ENCODE peak calls at places on chromosome 21, in nine cellular contexts. One of them, this sample, is unnamed.
A peak's percentile ranks its signal among the peaks of the same experiment; 100 is the strongest.

GRCh38 chr21:26389971-26390641 is 183.0 kb downstream of the CYYR1 start:
- DNase-seq in GM23338: no peak
- DNase-seq in ascending aorta: no peak
- DNase-seq in right lobe of liver: no peak
- DNase-seq in DND-41: peak; percentile 38
- DNase-seq in esophagus muscularis mucosa: no peak
- DNase-seq in CD8-positive, alpha-beta T cell: no peak
- DNase-seq in IMR-90: peak; percentile 21
- DNase-seq in upper lobe of right lung: no peak
- DNase-seq in this sample: no peak

GRCh38 chr21:35508389-35508888 is 459.3 kb upstream of the RUNX1 start:
- DNase-seq in GM23338: peak; percentile 85
- DNase-seq in ascending aorta: peak; percentile 84
- DNase-seq in right lobe of liver: peak; percentile 62
- DNase-seq in DND-41: peak; percentile 49
- DNase-seq in esophagus muscularis mucosa: no peak
- DNase-seq in CD8-positive, alpha-beta T cell: no peak
- DNase-seq in IMR-90: peak; percentile 65
- DNase-seq in upper lobe of right lung: peak; percentile 80
- DNase-seq in this sample: peak; percentile 45

GRCh38 chr21:42056996-42057689 is 14.0 kb upstream of the UMODL1 start:
- DNase-seq in GM23338: peak; percentile 28
- DNase-seq in ascending aorta: peak; percentile 92
- DNase-seq in right lobe of liver: no peak
- DNase-seq in DND-41: no peak
- DNase-seq in esophagus muscularis mucosa: no peak
- DNase-seq in CD8-positive, alpha-beta T cell: no peak
- DNase-seq in IMR-90: peak; percentile 93
- DNase-seq in upper lobe of right lung: peak; percentile 82
- DNase-seq in this sample: peak; percentile 83

GRCh38 chr21:33059319-33059894 is 10.5 kb upstream of the OLIG1 start:
- DNase-seq in GM23338: no peak
- DNase-seq in ascending aorta: no peak
- DNase-seq in right lobe of liver: peak; percentile 71
- DNase-seq in DND-41: peak; percentile 54
- DNase-seq in esophagus muscularis mucosa: no peak
- DNase-seq in CD8-positive, alpha-beta T cell: no peak
- DNase-seq in IMR-90: no peak
- DNase-seq in upper lobe of right lung: no peak
- DNase-seq in this sample: peak; percentile 9

GRCh38 chr21:26445440-26445839 is 127.6 kb downstream of the CYYR1 start:
- DNase-seq in GM23338: no peak
- DNase-seq in ascending aorta: no peak
- DNase-seq in right lobe of liver: no peak
- DNase-seq in DND-41: no peak
- DNase-seq in esophagus muscularis mucosa: no peak
- DNase-seq in CD8-positive, alpha-beta T cell: no peak
- DNase-seq in IMR-90: peak; percentile 2
- DNase-seq in upper lobe of right lung: no peak
- DNase-seq in this sample: no peak

GRCh38 chr21:26148071-26148470 is 22.5 kb downstream of the APP start:
- DNase-seq in GM23338: peak; percentile 90
- DNase-seq in ascending aorta: no peak
- DNase-seq in right lobe of liver: no peak
- DNase-seq in DND-41: peak; percentile 52
- DNase-seq in esophagus muscularis mucosa: no peak
- DNase-seq in CD8-positive, alpha-beta T cell: no peak
- DNase-seq in IMR-90: no peak
- DNase-seq in upper lobe of right lung: no peak
- DNase-seq in this sample: no peak

GRCh38 chr21:27275294-27275927 is 308.5 kb upstream of the ADAMTS5 start:
- DNase-seq in GM23338: no peak
- DNase-seq in ascending aorta: no peak
- DNase-seq in right lobe of liver: no peak
- DNase-seq in DND-41: no peak
- DNase-seq in esophagus muscularis mucosa: no peak
- DNase-seq in CD8-positive, alpha-beta T cell: no peak
- DNase-seq in IMR-90: peak; percentile 88
- DNase-seq in upper lobe of right lung: no peak
- DNase-seq in this sample: no peak

GRCh38 chr21:43329361-43330269 is 97.3 kb downstream of the SIK1 start:
- DNase-seq in GM23338: no peak
- DNase-seq in ascending aorta: no peak
- DNase-seq in right lobe of liver: peak; percentile 52
- DNase-seq in DND-41: no peak
- DNase-seq in esophagus muscularis mucosa: no peak
- DNase-seq in CD8-positive, alpha-beta T cell: no peak
- DNase-seq in IMR-90: no peak
- DNase-seq in upper lobe of right lung: no peak
- DNase-seq in this sample: no peak

GRCh38 chr21:27647401-27647800 is 680.5 kb upstream of the ADAMTS5 start:
- DNase-seq in GM23338: no peak
- DNase-seq in ascending aorta: no peak
- DNase-seq in right lobe of liver: no peak
- DNase-seq in DND-41: no peak
- DNase-seq in esophagus muscularis mucosa: no peak
- DNase-seq in CD8-positive, alpha-beta T cell: no peak
- DNase-seq in IMR-90: no peak
- DNase-seq in upper lobe of right lung: no peak
- DNase-seq in this sample: no peak

GRCh38 chr21:24825348-24825747 is 781.9 kb downstream of the MRPL39 start:
- DNase-seq in GM23338: no peak
- DNase-seq in ascending aorta: no peak
- DNase-seq in right lobe of liver: no peak
- DNase-seq in DND-41: no peak
- DNase-seq in esophagus muscularis mucosa: no peak
- DNase-seq in CD8-positive, alpha-beta T cell: no peak
- DNase-seq in IMR-90: no peak
- DNase-seq in upper lobe of right lung: no peak
- DNase-seq in this sample: no peak

GRCh38 chr21:32597205-32597604 is 11.9 kb upstream of the TCP10L start:
- DNase-seq in GM23338: no peak
- DNase-seq in ascending aorta: no peak
- DNase-seq in right lobe of liver: no peak
- DNase-seq in DND-41: no peak
- DNase-seq in esophagus muscularis mucosa: no peak
- DNase-seq in CD8-positive, alpha-beta T cell: no peak
- DNase-seq in IMR-90: peak; percentile 95
- DNase-seq in upper lobe of right lung: no peak
- DNase-seq in this sample: no peak

GRCh38 chr21:14725219-14725618 is 179.1 kb upstream of the SAMSN1 start:
- DNase-seq in GM23338: no peak
- DNase-seq in ascending aorta: no peak
- DNase-seq in right lobe of liver: no peak
- DNase-seq in DND-41: no peak
- DNase-seq in esophagus muscularis mucosa: no peak
- DNase-seq in CD8-positive, alpha-beta T cell: no peak
- DNase-seq in IMR-90: no peak
- DNase-seq in upper lobe of right lung: no peak
- DNase-seq in this sample: no peak

GRCh38 chr21:22842875-22843274 is 1844.7 kb downstream of the NCAM2 start:
- DNase-seq in GM23338: peak; percentile 2
- DNase-seq in ascending aorta: no peak
- DNase-seq in right lobe of liver: no peak
- DNase-seq in DND-41: no peak
- DNase-seq in esophagus muscularis mucosa: no peak
- DNase-seq in CD8-positive, alpha-beta T cell: no peak
- DNase-seq in IMR-90: no peak
- DNase-seq in upper lobe of right lung: no peak
- DNase-seq in this sample: no peak

GRCh38 chr21:33496345-33496744 is 4.8 kb upstream of the DNAJC28 start:
- DNase-seq in GM23338: peak; percentile 46
- DNase-seq in ascending aorta: no peak
- DNase-seq in right lobe of liver: no peak
- DNase-seq in DND-41: no peak
- DNase-seq in esophagus muscularis mucosa: no peak
- DNase-seq in CD8-positive, alpha-beta T cell: no peak
- DNase-seq in IMR-90: no peak
- DNase-seq in upper lobe of right lung: no peak
- DNase-seq in this sample: no peak

GRCh38 chr21:46606427-46606813 is 1.5 kb upstream of the S100B start:
- DNase-seq in GM23338: no peak
- DNase-seq in ascending aorta: no peak
- DNase-seq in right lobe of liver: no peak
- DNase-seq in DND-41: no peak
- DNase-seq in esophagus muscularis mucosa: no peak
- DNase-seq in CD8-positive, alpha-beta T cell: no peak
- DNase-seq in IMR-90: no peak
- DNase-seq in upper lobe of right lung: peak; percentile 57
- DNase-seq in this sample: no peak

GRCh38 chr21:31176080-31176551 is 137.8 kb upstream of the KRTAP19-8 start:
- DNase-seq in GM23338: no peak
- DNase-seq in ascending aorta: no peak
- DNase-seq in right lobe of liver: no peak
- DNase-seq in DND-41: no peak
- DNase-seq in esophagus muscularis mucosa: no peak
- DNase-seq in CD8-positive, alpha-beta T cell: no peak
- DNase-seq in IMR-90: no peak
- DNase-seq in upper lobe of right lung: no peak
- DNase-seq in this sample: no peak
- H3K4me1 ChIP-seq in GM23338: peaks cover 4% of the 10 kb centered on the region
- H3K4me1 ChIP-seq in ascending aorta: no peaks in the 10 kb centered on the region
- H3K4me1 ChIP-seq in right lobe of liver: no peaks in the 10 kb centered on the region
- H3K4me1 ChIP-seq in DND-41: no peaks in the 10 kb centered on the region
- H3K4me1 ChIP-seq in esophagus muscularis mucosa: peaks cover 12% of the 10 kb centered on the region
- H3K4me1 ChIP-seq in CD8-positive, alpha-beta T cell: peaks cover 42% of the 10 kb centered on the region
- H3K4me1 ChIP-seq in IMR-90: no peaks in the 10 kb centered on the region
- H3K4me1 ChIP-seq in upper lobe of right lung: peaks cover 30% of the 10 kb centered on the region
- H3K4me1 ChIP-seq in this sample: no peaks in the 10 kb centered on the region

GRCh38 chr21:36750579-36750959 is 51.7 kb downstream of the SIM2 start:
- DNase-seq in GM23338: no peak
- DNase-seq in ascending aorta: no peak
- DNase-seq in right lobe of liver: no peak
- DNase-seq in DND-41: no peak
- DNase-seq in esophagus muscularis mucosa: no peak
- DNase-seq in CD8-positive, alpha-beta T cell: no peak
- DNase-seq in IMR-90: no peak
- DNase-seq in upper lobe of right lung: no peak
- DNase-seq in this sample: no peak

GRCh38 chr21:36754241-36754881 is 55.4 kb downstream of the SIM2 start:
- DNase-seq in GM23338: no peak
- DNase-seq in ascending aorta: no peak
- DNase-seq in right lobe of liver: no peak
- DNase-seq in DND-41: no peak
- DNase-seq in esophagus muscularis mucosa: no peak
- DNase-seq in CD8-positive, alpha-beta T cell: no peak
- DNase-seq in IMR-90: no peak
- DNase-seq in upper lobe of right lung: no peak
- DNase-seq in this sample: no peak

GRCh38 chr21:36756527-36756926 is 57.6 kb downstream of the SIM2 start:
- DNase-seq in GM23338: no peak
- DNase-seq in ascending aorta: no peak
- DNase-seq in right lobe of liver: no peak
- DNase-seq in DND-41: no peak
- DNase-seq in esophagus muscularis mucosa: no peak
- DNase-seq in CD8-positive, alpha-beta T cell: no peak
- DNase-seq in IMR-90: peak; percentile 83
- DNase-seq in upper lobe of right lung: no peak
- DNase-seq in this sample: no peak

GRCh38 chr21:36751383-36751782 is 52.5 kb downstream of the SIM2 start:
- DNase-seq in GM23338: peak; percentile 31
- DNase-seq in ascending aorta: no peak
- DNase-seq in right lobe of liver: no peak
- DNase-seq in DND-41: no peak
- DNase-seq in esophagus muscularis mucosa: no peak
- DNase-seq in CD8-positive, alpha-beta T cell: no peak
- DNase-seq in IMR-90: no peak
- DNase-seq in upper lobe of right lung: no peak
- DNase-seq in this sample: no peak

DNA sequence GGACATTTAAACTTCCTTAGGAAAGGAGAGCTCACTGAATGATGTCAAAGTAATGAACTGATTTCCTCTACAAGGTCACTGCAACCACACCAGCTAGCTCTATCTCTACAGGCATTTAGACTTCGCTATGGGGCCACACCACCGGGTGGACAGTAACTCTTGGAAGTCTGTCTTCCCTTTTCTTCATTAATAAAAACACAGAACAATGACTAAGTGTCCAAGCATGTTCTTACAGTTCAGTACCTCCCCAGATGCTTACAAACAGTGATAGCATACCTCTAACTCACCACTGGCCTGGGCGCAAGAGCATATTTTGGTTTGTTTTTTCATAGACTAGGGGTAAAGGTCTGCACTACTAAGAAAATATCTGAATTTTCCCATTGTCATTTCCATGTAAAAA is 54.6 kb downstream of the SIM2 start:
- DNase-seq in GM23338: no peak
- DNase-seq in ascending aorta: no peak
- DNase-seq in right lobe of liver: no peak
- DNase-seq in DND-41: no peak
- DNase-seq in esophagus muscularis mucosa: no peak
- DNase-seq in CD8-positive, alpha-beta T cell: no peak
- DNase-seq in IMR-90: peak; percentile 87
- DNase-seq in upper lobe of right lung: no peak
- DNase-seq in this sample: no peak
- H3K4me1 ChIP-seq in GM23338: peaks cover 33% of the 10 kb centered on the region
- H3K4me1 ChIP-seq in ascending aorta: no peaks in the 10 kb centered on the region
- H3K4me1 ChIP-seq in right lobe of liver: no peaks in the 10 kb centered on the region
- H3K4me1 ChIP-seq in DND-41: no peaks in the 10 kb centered on the region
- H3K4me1 ChIP-seq in esophagus muscularis mucosa: no peaks in the 10 kb centered on the region
- H3K4me1 ChIP-seq in CD8-positive, alpha-beta T cell: no peaks in the 10 kb centered on the region
- H3K4me1 ChIP-seq in IMR-90: peaks cover 13% of the 10 kb centered on the region
- H3K4me1 ChIP-seq in upper lobe of right lung: no peaks in the 10 kb centered on the region
- H3K4me1 ChIP-seq in this sample: no peaks in the 10 kb centered on the region

DNA sequence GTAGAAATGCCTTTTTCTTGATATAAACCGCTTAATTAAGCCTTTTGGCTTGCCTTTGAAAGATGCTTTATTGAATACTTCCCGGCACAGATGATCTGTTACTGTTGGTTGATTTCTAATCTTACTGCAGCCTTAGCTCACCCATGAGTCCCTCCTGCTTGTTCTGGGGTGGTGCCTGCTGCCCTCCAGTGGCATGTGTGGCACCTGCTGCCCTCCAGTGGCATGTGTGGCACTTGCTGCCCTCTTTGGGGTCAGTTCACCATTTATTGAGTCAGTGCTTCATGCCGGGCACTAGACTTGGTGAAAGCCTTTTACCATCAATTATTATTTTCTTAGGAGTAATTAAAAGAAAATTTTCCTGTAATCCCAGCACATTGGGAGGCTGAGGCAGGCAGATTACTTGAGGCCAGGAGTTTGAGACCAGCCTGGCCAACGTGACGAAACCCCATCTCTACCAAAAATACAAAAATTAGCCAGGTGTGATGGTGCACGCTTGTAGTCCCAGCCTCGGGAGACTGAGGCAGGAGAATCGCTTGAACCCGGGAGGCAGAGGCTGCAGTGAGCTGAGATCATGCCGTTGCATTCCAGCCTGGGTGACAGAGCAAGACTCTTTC is 54.3 kb downstream of the ADARB1 start:
- DNase-seq in GM23338: peak; percentile 64
- DNase-seq in ascending aorta: peak; percentile 91
- DNase-seq in right lobe of liver: peak; percentile 81
- DNase-seq in DND-41: peak; percentile 78
- DNase-seq in esophagus muscularis mucosa: no peak
- DNase-seq in CD8-positive, alpha-beta T cell: peak; percentile 80
- DNase-seq in IMR-90: peak; percentile 76
- DNase-seq in upper lobe of right lung: peak; percentile 88
- DNase-seq in this sample: peak; percentile 76
- H3K4me1 ChIP-seq in GM23338: no peaks in the 10 kb centered on the region
- H3K4me1 ChIP-seq in ascending aorta: peaks cover 30% of the 10 kb centered on the region
- H3K4me1 ChIP-seq in right lobe of liver: no peaks in the 10 kb centered on the region
- H3K4me1 ChIP-seq in DND-41: no peaks in the 10 kb centered on the region
- H3K4me1 ChIP-seq in esophagus muscularis mucosa: peaks cover 54% of the 10 kb centered on the region
- H3K4me1 ChIP-seq in CD8-positive, alpha-beta T cell: peaks cover 5% of the 10 kb centered on the region
- H3K4me1 ChIP-seq in IMR-90: peaks cover 24% of the 10 kb centered on the region
- H3K4me1 ChIP-seq in upper lobe of right lung: peaks cover 49% of the 10 kb centered on the region
- H3K4me1 ChIP-seq in this sample: peaks cover 11% of the 10 kb centered on the region

GRCh38 chr21:38814126-38815059 is 8.7 kb downstream of the ETS2 start:
- DNase-seq in GM23338: peak; percentile 40
- DNase-seq in ascending aorta: no peak
- DNase-seq in right lobe of liver: no peak
- DNase-seq in DND-41: no peak
- DNase-seq in esophagus muscularis mucosa: no peak
- DNase-seq in CD8-positive, alpha-beta T cell: no peak
- DNase-seq in IMR-90: no peak
- DNase-seq in upper lobe of right lung: no peak
- DNase-seq in this sample: no peak
- H3K4me1 ChIP-seq in GM23338: peaks cover 48% of the 10 kb centered on the region
- H3K4me1 ChIP-seq in ascending aorta: peaks cover 4% of the 10 kb centered on the region
- H3K4me1 ChIP-seq in right lobe of liver: peaks cover 46% of the 10 kb centered on the region
- H3K4me1 ChIP-seq in DND-41: peaks cover 28% of the 10 kb centered on the region
- H3K4me1 ChIP-seq in esophagus muscularis mucosa: peaks cover 15% of the 10 kb centered on the region
- H3K4me1 ChIP-seq in CD8-positive, alpha-beta T cell: no peaks in the 10 kb centered on the region
- H3K4me1 ChIP-seq in IMR-90: peaks cover 22% of the 10 kb centered on the region
- H3K4me1 ChIP-seq in upper lobe of right lung: peaks cover 59% of the 10 kb centered on the region
- H3K4me1 ChIP-seq in this sample: peaks cover 58% of the 10 kb centered on the region